ENCODE peak calls at places on chromosomes 4 and X, in eight cellular contexts. One of them, this sample, is unnamed.

GRCh38 chr4:167150587-167150986 is 83.7 kb downstream of the SPOCK3 start:
- DNase-seq in breast epithelium: no peak
- DNase-seq in fibroblast of lung: no peak
- DNase-seq in CD4-positive, alpha-beta memory T cell: no peak
- DNase-seq in IMR-90: no peak
- DNase-seq in lower lobe of right lung: no peak
- DNase-seq in CD8-positive, alpha-beta memory T cell: no peak
- DNase-seq in CD4-positive, CD25-positive, alpha-beta regulatory T cell: no peak
- DNase-seq in this sample: no peak

GRCh38 chrX:40008841-40009461 is 88.8 kb downstream of the BCOR start:
- DNase-seq in breast epithelium: no peak
- DNase-seq in fibroblast of lung: peak
- DNase-seq in CD4-positive, alpha-beta memory T cell: no peak
- DNase-seq in IMR-90: no peak
- DNase-seq in lower lobe of right lung: peak
- DNase-seq in CD8-positive, alpha-beta memory T cell: no peak
- DNase-seq in CD4-positive, CD25-positive, alpha-beta regulatory T cell: no peak
- DNase-seq in this sample: no peak

GRCh38 chr4:67036791-67037190 is 508.5 kb downstream of the CENPC start:
- DNase-seq in breast epithelium: no peak
- DNase-seq in fibroblast of lung: no peak
- DNase-seq in CD4-positive, alpha-beta memory T cell: no peak
- DNase-seq in IMR-90: no peak
- DNase-seq in lower lobe of right lung: no peak
- DNase-seq in CD8-positive, alpha-beta memory T cell: no peak
- DNase-seq in CD4-positive, CD25-positive, alpha-beta regulatory T cell: no peak
- DNase-seq in this sample: no peak

GRCh38 chr4:2275546-2276251 is 13.8 kb upstream of the MXD4 start:
- DNase-seq in breast epithelium: no peak
- DNase-seq in fibroblast of lung: no peak
- DNase-seq in CD4-positive, alpha-beta memory T cell: no peak
- DNase-seq in IMR-90: no peak
- DNase-seq in lower lobe of right lung: peak
- DNase-seq in CD8-positive, alpha-beta memory T cell: no peak
- DNase-seq in CD4-positive, CD25-positive, alpha-beta regulatory T cell: no peak
- DNase-seq in this sample: no peak

GRCh38 chr4:31194823-31195222 is 474.7 kb downstream of the PCDH7 start:
- DNase-seq in breast epithelium: no peak
- DNase-seq in fibroblast of lung: no peak
- DNase-seq in CD4-positive, alpha-beta memory T cell: no peak
- DNase-seq in IMR-90: no peak
- DNase-seq in lower lobe of right lung: no peak
- DNase-seq in CD8-positive, alpha-beta memory T cell: no peak
- DNase-seq in CD4-positive, CD25-positive, alpha-beta regulatory T cell: no peak
- DNase-seq in this sample: no peak

GRCh38 chrX:10199212-10199611 is 42.4 kb downstream of the CLCN4 start:
- DNase-seq in breast epithelium: no peak
- DNase-seq in fibroblast of lung: peak
- DNase-seq in CD4-positive, alpha-beta memory T cell: no peak
- DNase-seq in IMR-90: peak
- DNase-seq in lower lobe of right lung: peak
- DNase-seq in CD8-positive, alpha-beta memory T cell: no peak
- DNase-seq in CD4-positive, CD25-positive, alpha-beta regulatory T cell: peak
- DNase-seq in this sample: peak

GRCh38 chr4:168886361-168886760 is 123.7 kb downstream of the CBR4 start:
- DNase-seq in breast epithelium: no peak
- DNase-seq in fibroblast of lung: peak
- DNase-seq in CD4-positive, alpha-beta memory T cell: no peak
- DNase-seq in IMR-90: peak
- DNase-seq in lower lobe of right lung: no peak
- DNase-seq in CD8-positive, alpha-beta memory T cell: no peak
- DNase-seq in CD4-positive, CD25-positive, alpha-beta regulatory T cell: no peak
- DNase-seq in this sample: no peak

GRCh38 chr4:29289118-29289517 is 1431.1 kb upstream of the PCDH7 start:
- DNase-seq in breast epithelium: no peak
- DNase-seq in fibroblast of lung: no peak
- DNase-seq in CD4-positive, alpha-beta memory T cell: no peak
- DNase-seq in IMR-90: no peak
- DNase-seq in lower lobe of right lung: no peak
- DNase-seq in CD8-positive, alpha-beta memory T cell: no peak
- DNase-seq in CD4-positive, CD25-positive, alpha-beta regulatory T cell: no peak
- DNase-seq in this sample: no peak

GRCh38 chrX:11666180-11666579 is 460 bp upstream of the ARHGAP6 start:
- DNase-seq in breast epithelium: no peak
- DNase-seq in fibroblast of lung: peak
- DNase-seq in CD4-positive, alpha-beta memory T cell: no peak
- DNase-seq in IMR-90: no peak
- DNase-seq in lower lobe of right lung: no peak
- DNase-seq in CD8-positive, alpha-beta memory T cell: no peak
- DNase-seq in CD4-positive, CD25-positive, alpha-beta regulatory T cell: no peak
- DNase-seq in this sample: no peak

GRCh38 chr4:121594796-121595526 is 101.8 kb downstream of the ANXA5 start:
- DNase-seq in breast epithelium: peak
- DNase-seq in fibroblast of lung: peak
- DNase-seq in CD4-positive, alpha-beta memory T cell: no peak
- DNase-seq in IMR-90: peak
- DNase-seq in lower lobe of right lung: no peak
- DNase-seq in CD8-positive, alpha-beta memory T cell: no peak
- DNase-seq in CD4-positive, CD25-positive, alpha-beta regulatory T cell: no peak
- DNase-seq in this sample: no peak

GRCh38 chr4:40205259-40206198 is 8.7 kb downstream of the RHOH start:
- DNase-seq in breast epithelium: no peak
- DNase-seq in fibroblast of lung: no peak
- DNase-seq in CD4-positive, alpha-beta memory T cell: peak
- DNase-seq in IMR-90: no peak
- DNase-seq in lower lobe of right lung: no peak
- DNase-seq in CD8-positive, alpha-beta memory T cell: peak
- DNase-seq in CD4-positive, CD25-positive, alpha-beta regulatory T cell: peak
- DNase-seq in this sample: peak

GRCh38 chrX:118976599-118977340 is 2.4 kb downstream of the LONRF3 start:
- DNase-seq in breast epithelium: no peak
- DNase-seq in fibroblast of lung: no peak
- DNase-seq in CD4-positive, alpha-beta memory T cell: peak
- DNase-seq in IMR-90: no peak
- DNase-seq in lower lobe of right lung: peak
- DNase-seq in CD8-positive, alpha-beta memory T cell: peak
- DNase-seq in CD4-positive, CD25-positive, alpha-beta regulatory T cell: peak
- DNase-seq in this sample: peak

GRCh38 chr4:98293089-98293887 is 32.1 kb downstream of the RAP1GDS1 start:
- DNase-seq in breast epithelium: no peak
- DNase-seq in fibroblast of lung: no peak
- DNase-seq in CD4-positive, alpha-beta memory T cell: no peak
- DNase-seq in IMR-90: peak
- DNase-seq in lower lobe of right lung: no peak
- DNase-seq in CD8-positive, alpha-beta memory T cell: no peak
- DNase-seq in CD4-positive, CD25-positive, alpha-beta regulatory T cell: no peak
- DNase-seq in this sample: no peak

GRCh38 chr4:168744021-168744420 is 247.2 kb downstream of the PALLD start:
- DNase-seq in breast epithelium: no peak
- DNase-seq in fibroblast of lung: no peak
- DNase-seq in CD4-positive, alpha-beta memory T cell: no peak
- DNase-seq in IMR-90: peak
- DNase-seq in lower lobe of right lung: no peak
- DNase-seq in CD8-positive, alpha-beta memory T cell: no peak
- DNase-seq in CD4-positive, CD25-positive, alpha-beta regulatory T cell: no peak
- DNase-seq in this sample: no peak

GRCh38 chr4:6720202-6720699 is 4.3 kb downstream of the BLOC1S4 start:
- DNase-seq in breast epithelium: peak
- DNase-seq in fibroblast of lung: peak
- DNase-seq in CD4-positive, alpha-beta memory T cell: peak
- DNase-seq in IMR-90: peak
- DNase-seq in lower lobe of right lung: peak
- DNase-seq in CD8-positive, alpha-beta memory T cell: peak
- DNase-seq in CD4-positive, CD25-positive, alpha-beta regulatory T cell: peak
- DNase-seq in this sample: peak

GRCh38 chr4:184235526-184235925 is 17.9 kb upstream of the ENPP6 start:
- DNase-seq in breast epithelium: no peak
- DNase-seq in fibroblast of lung: no peak
- DNase-seq in CD4-positive, alpha-beta memory T cell: no peak
- DNase-seq in IMR-90: no peak
- DNase-seq in lower lobe of right lung: no peak
- DNase-seq in CD8-positive, alpha-beta memory T cell: no peak
- DNase-seq in CD4-positive, CD25-positive, alpha-beta regulatory T cell: no peak
- DNase-seq in this sample: no peak

GRCh38 chrX:130173190-130173895 is 1.6 kb downstream of the RAB33A start:
- DNase-seq in breast epithelium: no peak
- DNase-seq in fibroblast of lung: peak
- DNase-seq in CD4-positive, alpha-beta memory T cell: no peak
- DNase-seq in IMR-90: peak
- DNase-seq in lower lobe of right lung: no peak
- DNase-seq in CD8-positive, alpha-beta memory T cell: no peak
- DNase-seq in CD4-positive, CD25-positive, alpha-beta regulatory T cell: peak
- DNase-seq in this sample: no peak

GRCh38 chr4:168059251-168059650 is 33.1 kb upstream of the ANXA10 start:
- DNase-seq in breast epithelium: no peak
- DNase-seq in fibroblast of lung: peak
- DNase-seq in CD4-positive, alpha-beta memory T cell: no peak
- DNase-seq in IMR-90: peak
- DNase-seq in lower lobe of right lung: no peak
- DNase-seq in CD8-positive, alpha-beta memory T cell: no peak
- DNase-seq in CD4-positive, CD25-positive, alpha-beta regulatory T cell: no peak
- DNase-seq in this sample: no peak

GRCh38 chr4:118012142-118012541 is 22.1 kb upstream of the NDST3 start:
- DNase-seq in breast epithelium: no peak
- DNase-seq in fibroblast of lung: no peak
- DNase-seq in CD4-positive, alpha-beta memory T cell: no peak
- DNase-seq in IMR-90: peak
- DNase-seq in lower lobe of right lung: no peak
- DNase-seq in CD8-positive, alpha-beta memory T cell: no peak
- DNase-seq in CD4-positive, CD25-positive, alpha-beta regulatory T cell: no peak
- DNase-seq in this sample: peak

GRCh38 chr4:174365018-174365587 is 81.4 kb downstream of the CEP44 start:
- DNase-seq in breast epithelium: no peak
- DNase-seq in fibroblast of lung: peak
- DNase-seq in CD4-positive, alpha-beta memory T cell: peak
- DNase-seq in IMR-90: peak
- DNase-seq in lower lobe of right lung: no peak
- DNase-seq in CD8-positive, alpha-beta memory T cell: peak
- DNase-seq in CD4-positive, CD25-positive, alpha-beta regulatory T cell: peak
- DNase-seq in this sample: peak

GRCh38 chr4:27463816-27464215 is 603.2 kb downstream of the STIM2 start:
- DNase-seq in breast epithelium: no peak
- DNase-seq in fibroblast of lung: peak
- DNase-seq in CD4-positive, alpha-beta memory T cell: no peak
- DNase-seq in IMR-90: peak
- DNase-seq in lower lobe of right lung: no peak
- DNase-seq in CD8-positive, alpha-beta memory T cell: no peak
- DNase-seq in CD4-positive, CD25-positive, alpha-beta regulatory T cell: no peak
- DNase-seq in this sample: no peak

GRCh38 chr4:129144755-129145206 is 48.8 kb downstream of the C4orf33 start:
- DNase-seq in breast epithelium: no peak
- DNase-seq in fibroblast of lung: peak
- DNase-seq in CD4-positive, alpha-beta memory T cell: no peak
- DNase-seq in IMR-90: no peak
- DNase-seq in lower lobe of right lung: no peak
- DNase-seq in CD8-positive, alpha-beta memory T cell: no peak
- DNase-seq in CD4-positive, CD25-positive, alpha-beta regulatory T cell: no peak
- DNase-seq in this sample: no peak

GRCh38 chr4:5203925-5204324 is 152.6 kb downstream of the STK32B start:
- DNase-seq in breast epithelium: no peak
- DNase-seq in fibroblast of lung: no peak
- DNase-seq in CD4-positive, alpha-beta memory T cell: no peak
- DNase-seq in IMR-90: no peak
- DNase-seq in lower lobe of right lung: no peak
- DNase-seq in CD8-positive, alpha-beta memory T cell: no peak
- DNase-seq in CD4-positive, CD25-positive, alpha-beta regulatory T cell: no peak
- DNase-seq in this sample: no peak

DNA sequence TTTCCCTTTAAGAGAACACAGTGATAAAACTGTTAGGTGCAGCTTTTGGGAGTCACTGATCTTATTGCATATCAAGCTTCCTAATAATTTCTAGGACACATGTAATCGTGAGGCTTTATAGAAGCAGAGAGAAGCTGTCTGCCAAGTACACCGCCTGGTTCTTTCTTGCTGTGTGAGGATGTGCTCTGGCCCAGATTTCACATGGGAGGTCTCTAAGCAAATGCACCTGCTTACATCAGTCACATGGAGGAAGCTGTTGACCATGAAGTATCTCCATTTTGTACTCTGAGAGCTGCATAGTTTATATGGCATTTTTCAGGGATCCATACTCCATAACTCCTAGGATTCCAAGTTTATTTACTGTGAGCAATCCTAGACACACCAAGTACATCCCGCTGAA is 37.1 kb downstream of the RGS12 start:
- DNase-seq in breast epithelium: peak
- DNase-seq in fibroblast of lung: no peak
- DNase-seq in CD4-positive, alpha-beta memory T cell: no peak
- DNase-seq in IMR-90: no peak
- DNase-seq in lower lobe of right lung: no peak
- DNase-seq in CD8-positive, alpha-beta memory T cell: no peak
- DNase-seq in CD4-positive, CD25-positive, alpha-beta regulatory T cell: no peak
- DNase-seq in this sample: no peak
- H3K27ac ChIP-seq in breast epithelium: no peak
- H3K27ac ChIP-seq in fibroblast of lung: no peak
- H3K27ac ChIP-seq in CD4-positive, alpha-beta memory T cell: no peak
- H3K27ac ChIP-seq in IMR-90: no peak
- H3K27ac ChIP-seq in lower lobe of right lung: no peak
- H3K27ac ChIP-seq in CD8-positive, alpha-beta memory T cell: no peak
- H3K27ac ChIP-seq in CD4-positive, CD25-positive, alpha-beta regulatory T cell: no peak
- H3K27ac ChIP-seq in this sample: no peak

DNA sequence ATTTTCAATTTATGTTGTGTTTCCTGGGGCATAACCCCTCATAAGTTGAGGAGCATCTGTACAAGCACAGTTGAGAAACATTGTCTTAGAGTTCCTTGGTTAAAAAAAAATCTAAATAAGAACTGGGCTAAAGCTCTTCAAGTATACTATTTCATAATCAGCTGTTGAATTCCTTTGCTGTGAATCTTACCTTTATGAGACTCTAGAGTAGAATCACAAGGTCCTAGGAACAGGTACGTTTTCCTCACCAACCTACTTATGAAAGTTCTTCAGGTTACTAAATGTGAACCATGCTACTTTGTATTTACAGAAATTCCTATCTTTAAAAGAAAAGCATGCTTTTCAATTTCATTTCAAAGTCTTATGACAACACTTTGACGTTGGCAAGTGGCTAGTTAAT is 20.9 kb upstream of the SOD3 start:
- DNase-seq in breast epithelium: no peak
- DNase-seq in fibroblast of lung: no peak
- DNase-seq in CD4-positive, alpha-beta memory T cell: no peak
- DNase-seq in IMR-90: peak
- DNase-seq in lower lobe of right lung: no peak
- DNase-seq in CD8-positive, alpha-beta memory T cell: no peak
- DNase-seq in CD4-positive, CD25-positive, alpha-beta regulatory T cell: no peak
- DNase-seq in this sample: no peak
- H3K27ac ChIP-seq in breast epithelium: no peak
- H3K27ac ChIP-seq in fibroblast of lung: no peak
- H3K27ac ChIP-seq in CD4-positive, alpha-beta memory T cell: no peak
- H3K27ac ChIP-seq in IMR-90: no peak
- H3K27ac ChIP-seq in lower lobe of right lung: peak
- H3K27ac ChIP-seq in CD8-positive, alpha-beta memory T cell: no peak
- H3K27ac ChIP-seq in CD4-positive, CD25-positive, alpha-beta regulatory T cell: no peak
- H3K27ac ChIP-seq in this sample: no peak

GRCh38 chrX:38649674-38650647 is 88.6 kb downstream of the TSPAN7 start:
- DNase-seq in breast epithelium: no peak
- DNase-seq in fibroblast of lung: no peak
- DNase-seq in CD4-positive, alpha-beta memory T cell: no peak
- DNase-seq in IMR-90: no peak
- DNase-seq in lower lobe of right lung: no peak
- DNase-seq in CD8-positive, alpha-beta memory T cell: no peak
- DNase-seq in CD4-positive, CD25-positive, alpha-beta regulatory T cell: no peak
- DNase-seq in this sample: no peak
- H3K27ac ChIP-seq in breast epithelium: no peak
- H3K27ac ChIP-seq in fibroblast of lung: no peak
- H3K27ac ChIP-seq in CD4-positive, alpha-beta memory T cell: no peak
- H3K27ac ChIP-seq in IMR-90: no peak
- H3K27ac ChIP-seq in lower lobe of right lung: no peak
- H3K27ac ChIP-seq in CD8-positive, alpha-beta memory T cell: no peak
- H3K27ac ChIP-seq in CD4-positive, CD25-positive, alpha-beta regulatory T cell: no peak
- H3K27ac ChIP-seq in this sample: no peak

GRCh38 chr4:156958276-156959074 is 13.1 kb downstream of the PDGFC start:
- DNase-seq in breast epithelium: no peak
- DNase-seq in fibroblast of lung: peak
- DNase-seq in CD4-positive, alpha-beta memory T cell: no peak
- DNase-seq in IMR-90: no peak
- DNase-seq in lower lobe of right lung: no peak
- DNase-seq in CD8-positive, alpha-beta memory T cell: no peak
- DNase-seq in CD4-positive, CD25-positive, alpha-beta regulatory T cell: no peak
- DNase-seq in this sample: no peak
- H3K27ac ChIP-seq in breast epithelium: peak
- H3K27ac ChIP-seq in fibroblast of lung: no peak
- H3K27ac ChIP-seq in CD4-positive, alpha-beta memory T cell: no peak
- H3K27ac ChIP-seq in IMR-90: no peak
- H3K27ac ChIP-seq in lower lobe of right lung: no peak
- H3K27ac ChIP-seq in CD8-positive, alpha-beta memory T cell: no peak
- H3K27ac ChIP-seq in CD4-positive, CD25-positive, alpha-beta regulatory T cell: no peak
- H3K27ac ChIP-seq in this sample: no peak